ENCODE peak calls at places on chromosomes 11 and 22, in six cellular contexts. U, A, O, L, T and E are unnamed samples.

GRCh38 chr11:94325681-94326080 is 21.3 kb downstream of the IZUMO1R start:
- DNase-seq in U (no peak), O (peak; percentile 39), L (peak; percentile 58), A (no peak), T (peak; percentile 38), E (peak; percentile 67)

GRCh38 chr11:68680541-68681231 is 3.7 kb upstream of the GAL start:
- DNase-seq in L (no peak), T (no peak), U (no peak), O (no peak), A (no peak), E (peak; percentile 9)

GRCh38 chr11:74568028-74568427 is 24.4 kb upstream of the POLD3 start:
- DNase-seq in L (no peak), A (no peak), O (no peak), T (no peak), U (no peak), E (no peak)

GRCh38 chr11:73365352-73366264 is 10.6 kb upstream of the RELT start:
- DNase-seq in L (no peak), U (no peak), A (no peak), O (no peak), T (no peak), E (no peak)

GRCh38 chr11:20406484-20406883 is 19.0 kb downstream of the PRMT3 start:
- DNase-seq in T (no peak), L (no peak), U (no peak), A (no peak), O (no peak), E (no peak)

GRCh38 chr11:80441821-80442220 is 1001.0 kb upstream of the TENM4 start:
- DNase-seq in A (no peak), L (no peak), U (no peak), T (peak; percentile 3), O (no peak), E (no peak)

GRCh38 chr11:119614227-119615002 is 114.6 kb downstream of the NECTIN1 start:
- DNase-seq in O (no peak), A (no peak), U (no peak), T (no peak), L (no peak), E (no peak)

GRCh38 chr11:119461250-119461963 is 38.4 kb upstream of the THY1 start:
- DNase-seq in O (peak; percentile 59), U (no peak), L (no peak), A (no peak), T (no peak), E (no peak)

GRCh38 chr11:8095831-8096522 is 15.0 kb downstream of the TUB start:
- DNase-seq in U (peak; percentile 13), L (peak; percentile 9), A (no peak), O (no peak), T (no peak), E (no peak)

GRCh38 chr11:4072668-4073285 is 21.8 kb upstream of the RRM1 start:
- DNase-seq in U (peak; percentile 75), O (peak; percentile 84), A (peak; percentile 23), T (peak; percentile 87), L (peak; percentile 72), E (no peak)

GRCh38 chr11:30292545-30292944 is 30.4 kb upstream of the ARL14EP start:
- DNase-seq in O (no peak), L (no peak), A (no peak), T (no peak), U (no peak), E (no peak)

GRCh38 chr22:44587004-44587793 is 89.2 kb upstream of the RTL6 start:
- DNase-seq in U (no peak), A (no peak), O (no peak), T (peak; percentile 23), L (no peak), E (no peak)

GRCh38 chr11:44950036-44950624 is 553 bp downstream of the TP53I11 start:
- DNase-seq in A (no peak), T (no peak), U (no peak), O (peak; percentile 16), L (peak; percentile 64), E (peak; percentile 72)

GRCh38 chr22:37045958-37046357 is 5.6 kb upstream of the KCTD17 start:
- DNase-seq in U (no peak), O (peak; percentile 39), T (peak; percentile 72), A (no peak), L (no peak), E (no peak)

GRCh38 chr11:57214087-57214395 is 23.0 kb downstream of the APLNR start:
- DNase-seq in L (no peak), U (no peak), O (peak; percentile 20), A (no peak), T (peak; percentile 33), E (no peak)

GRCh38 chr11:129967996-129968395 is 34.6 kb downstream of the PRDM10 start:
- DNase-seq in L (no peak), T (no peak), A (no peak), O (no peak), U (no peak), E (no peak)

GRCh38 chr11:113494021-113494420 is 18.8 kb upstream of the DRD2 start:
- DNase-seq in L (no peak), T (no peak), O (no peak), U (no peak), A (no peak), E (no peak)

GRCh38 chr11:128042290-128042751 is 545.0 kb downstream of the ETS1 start:
- DNase-seq in A (no peak), L (no peak), O (no peak), U (no peak), T (no peak), E (no peak)

GRCh38 chr11:110337570-110338193 is 41.3 kb upstream of the RDX start:
- DNase-seq in T (peak; percentile 39), O (peak; percentile 30), L (no peak), A (no peak), U (peak; percentile 26), E (no peak)

GRCh38 chr11:46736615-46737014 is 17.6 kb downstream of the F2 start:
- DNase-seq in A (no peak), L (no peak), U (no peak), T (no peak), O (peak; percentile 83), E (no peak)

GRCh38 chr11:12799373-12799835 is 125.2 kb downstream of the TEAD1 start:
- DNase-seq in O (peak; percentile 75), U (no peak), A (peak; percentile 27), L (no peak), T (no peak), E (no peak)

GRCh38 chr11:19970944-19971343 is 189.3 kb downstream of the DBX1 start:
- DNase-seq in A (no peak), O (no peak), T (no peak), L (no peak), U (no peak), E (no peak)

GRCh38 chr22:36377022-36377631 is 10.6 kb downstream of the MYH9 start:
- DNase-seq in L (no peak), U (no peak), A (no peak), O (no peak), T (no peak), E (no peak)

GRCh38 chr11:7871056-7871455 is 60.0 kb downstream of the OR10A6 start:
- DNase-seq in A (no peak), L (no peak), O (peak; percentile 14), U (no peak), T (no peak), E (no peak)

GRCh38 chr11:2913029-2913431 is 16.2 kb downstream of the PHLDA2 start:
- DNase-seq in U (no peak), O (peak; percentile 13), T (peak; percentile 26), A (no peak), L (no peak), E (no peak)

DNA sequence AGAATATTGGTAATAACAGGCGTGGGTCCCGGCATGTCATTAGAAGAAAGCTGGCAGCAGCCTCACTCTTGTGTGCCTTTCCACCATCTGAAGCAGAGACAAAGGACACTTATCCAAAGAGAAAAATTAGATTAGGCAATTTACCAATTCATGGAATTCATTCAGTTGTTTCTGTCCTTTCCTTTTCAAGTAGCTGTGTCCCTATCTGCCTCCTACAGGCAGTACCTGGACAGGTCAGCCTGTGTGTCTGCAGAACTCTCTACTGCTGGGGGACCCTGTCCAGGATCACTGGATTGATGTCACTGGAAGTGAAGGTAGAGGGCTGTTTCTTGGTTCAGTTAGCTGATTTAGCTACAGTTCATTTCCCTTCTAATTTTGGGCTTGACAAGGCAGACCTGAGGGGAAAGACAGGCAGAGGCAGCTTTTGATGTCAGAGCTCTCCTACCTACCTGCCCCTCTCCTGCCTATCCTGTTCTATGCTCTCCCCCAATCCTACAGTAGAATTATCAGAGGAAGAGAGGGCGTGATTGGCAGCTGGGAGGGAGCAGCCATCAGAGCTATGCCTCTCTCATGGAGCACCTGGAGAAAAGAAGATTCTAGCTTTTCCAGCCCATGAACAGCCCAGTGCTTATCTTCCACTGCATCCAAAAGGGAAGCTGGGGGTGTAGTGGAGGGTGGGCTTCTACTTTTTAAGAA is 20.4 kb upstream of the CCDC90B start:
- DNase-seq in O (no peak), T (no peak), L (no peak), A (no peak), U (no peak), E (no peak)
- TF ChIP-seq CTCF in O (no peak), T (no peak), L (no peak), A (no peak), U (no peak), E (no peak)

GRCh38 chr11:47848636-47849155 is 546 bp upstream of the NUP160 start:
- DNase-seq in A (no peak), T (no peak), U (no peak), L (no peak), O (no peak), E (no peak)
- TF ChIP-seq CTCF in A (no peak), T (no peak), U (peak; percentile 43), L (no peak), O (no peak), E (no peak)

GRCh38 chr11:102807921-102808320 is 10.0 kb upstream of the MMP1 start:
- DNase-seq in T (peak; percentile 32), A (no peak), O (no peak), U (no peak), L (no peak), E (peak; percentile 59)
- TF ChIP-seq CTCF in T (peak; percentile 36), A (peak; percentile 15), O (peak; percentile 43), U (no peak), L (no peak), E (peak; percentile 55)

GRCh38 chr22:32587449-32587848 is 112.8 kb downstream of the FBXO7 start:
- DNase-seq in T (peak; percentile 86), A (no peak), U (peak; percentile 86), O (peak; percentile 96), L (no peak), E (no peak)

GRCh38 chr22:32589007-32589406 is 114.4 kb downstream of the FBXO7 start:
- DNase-seq in O (peak; percentile 91), U (peak; percentile 70), L (no peak), A (no peak), T (peak; percentile 54), E (no peak)

GRCh38 chr22:32588063-32588462 is 113.5 kb downstream of the FBXO7 start:
- DNase-seq in O (no peak), L (no peak), A (no peak), U (no peak), T (no peak), E (no peak)

GRCh38 chr22:32590556-32590955 is 115.9 kb downstream of the FBXO7 start:
- DNase-seq in O (peak; percentile 60), U (no peak), L (no peak), A (no peak), T (peak; percentile 68), E (no peak)

DNA sequence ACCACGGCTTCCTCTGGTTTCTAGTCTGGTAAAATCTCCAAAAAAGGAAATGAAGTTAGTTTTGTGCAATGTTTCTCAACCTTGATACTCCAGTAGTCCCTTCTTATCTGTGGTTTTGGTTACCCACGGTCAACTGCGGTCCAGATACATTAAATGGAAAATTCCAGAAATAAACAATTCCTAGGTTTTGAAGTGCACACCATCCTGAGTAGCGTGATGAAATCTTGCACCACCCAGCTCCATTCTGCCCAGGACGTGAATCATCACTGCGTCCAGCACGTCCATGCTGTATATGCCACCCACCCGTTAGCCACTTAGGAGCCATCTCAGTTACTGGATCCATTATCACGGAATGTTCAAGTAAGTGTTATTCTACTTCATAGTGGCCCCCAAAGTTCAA is 117.0 kb downstream of the FBXO7 start:
- DNase-seq in A (no peak), L (no peak), U (no peak), O (peak; percentile 99), T (peak; percentile 97), E (no peak)
- TF ChIP-seq CTCF in A (no peak), L (no peak), U (no peak), O (no peak), T (no peak), E (no peak)